ENCODE peak calls at places on chromosomes 5 and 9, in ten cellular contexts. S is endothelial cell of umbilical vein, G is transverse colon, A is prostate gland, P is suprapubic skin, C is GM23338, H is GM12891, M is stomach, Y is spleen, D is SK-N-SH. O is an unnamed sample.

GRCh38 chr5:179919487-179920060 is 11.9 kb upstream of the TBC1D9B start:
- DNase-seq in S (no peak), G (no peak), A (no peak), P (no peak), C (no peak), H (no peak), M (no peak), Y (no peak), D (no peak), O (no peak)

GRCh38 chr9:70564464-70565190 is 150.2 kb upstream of the KLF9 start:
- DNase-seq in S (no peak), G (no peak), A (no peak), P (no peak), C (no peak), H (no peak), M (no peak), Y (no peak), D (no peak), O (no peak)

GRCh38 chr9:13769641-13770040 is 490.1 kb upstream of the MPDZ start:
- DNase-seq in S (no peak), G (no peak), A (no peak), P (no peak), C (no peak), H (no peak), M (no peak), Y (no peak), D (no peak), O (no peak)

GRCh38 chr5:111922344-111922743 is 165.3 kb upstream of the NREP start:
- DNase-seq in S (no peak), G (no peak), A (no peak), P (no peak), C (no peak), H (no peak), M (no peak), Y (no peak), D (no peak), O (no peak)

GRCh38 chr5:90866915-90867715 is 308.5 kb downstream of the ADGRV1 start:
- DNase-seq in S (peak), G (no peak), A (no peak), P (no peak), C (no peak), H (no peak), M (no peak), Y (no peak), D (no peak), O (no peak)

GRCh38 chr9:105146677-105147076 is 97.8 kb upstream of the SLC44A1 start:
- DNase-seq in S (no peak), G (no peak), A (no peak), P (no peak), C (no peak), H (no peak), M (no peak), Y (no peak), D (peak), O (no peak)

GRCh38 chr9:120916573-120916972 is 10.0 kb downstream of the TRAF1 start:
- DNase-seq in S (no peak), G (no peak), A (peak), P (peak), C (peak), H (no peak), M (no peak), Y (no peak), D (peak), O (no peak)

GRCh38 chr5:134626369-134627014 is 6.1 kb downstream of the SAR1B start:
- DNase-seq in S (peak), G (no peak), A (no peak), P (no peak), C (no peak), H (no peak), M (no peak), Y (no peak), D (no peak), O (no peak)

GRCh38 chr5:140317859-140318258 is 15.0 kb upstream of the PFDN1 start:
- DNase-seq in S (no peak), G (no peak), A (no peak), P (no peak), C (no peak), H (no peak), M (no peak), Y (no peak), D (no peak), O (no peak)

GRCh38 chr9:131714821-131715220 is 25.1 kb downstream of the RAPGEF1 start:
- DNase-seq in S (peak), G (no peak), A (no peak), P (no peak), C (no peak), H (no peak), M (no peak), Y (no peak), D (no peak), O (no peak)

GRCh38 chr9:91089405-91090131 is 272.1 kb downstream of the AUH start:
- DNase-seq in S (peak), G (peak), A (no peak), P (no peak), C (peak), H (no peak), M (peak), Y (no peak), D (no peak), O (no peak)

GRCh38 chr9:117480251-117480650 is 65.4 kb upstream of the ASTN2 start:
- DNase-seq in S (no peak), G (no peak), A (no peak), P (no peak), C (no peak), H (no peak), M (no peak), Y (no peak), D (no peak), O (no peak)

GRCh38 chr9:20570086-20570485 is 52.2 kb downstream of the MLLT3 start:
- DNase-seq in S (no peak), G (no peak), A (no peak), P (no peak), C (no peak), H (no peak), M (no peak), Y (no peak), D (no peak), O (no peak)

GRCh38 chr5:122144236-122144635 is 14.9 kb downstream of the ZNF474 start:
- DNase-seq in S (no peak), G (no peak), A (no peak), P (no peak), C (no peak), H (no peak), M (no peak), Y (no peak), D (no peak), O (no peak)

GRCh38 chr9:99092643-99093491 is 12.0 kb upstream of the TGFBR1 start:
- DNase-seq in S (no peak), G (no peak), A (no peak), P (no peak), C (no peak), H (no peak), M (no peak), Y (no peak), D (no peak), O (no peak)

GRCh38 chr9:127809562-127810377 is 7.1 kb downstream of the FPGS start:
- DNase-seq in S (no peak), G (peak), A (no peak), P (no peak), C (peak), H (no peak), M (peak), Y (no peak), D (peak), O (no peak)

GRCh38 chr5:169652057-169652456 is 15.0 kb downstream of the DOCK2 start:
- DNase-seq in S (no peak), G (no peak), A (no peak), P (no peak), C (no peak), H (no peak), M (peak), Y (no peak), D (no peak), O (no peak)

GRCh38 chr9:3960661-3961144 is 339.2 kb downstream of the GLIS3 start:
- DNase-seq in S (no peak), G (no peak), A (no peak), P (no peak), C (no peak), H (no peak), M (no peak), Y (no peak), D (no peak), O (no peak)

GRCh38 chr5:92704590-92704989 is 876.4 kb downstream of the NR2F1-AS1 start:
- DNase-seq in S (no peak), G (no peak), A (no peak), P (no peak), C (no peak), H (no peak), M (no peak), Y (no peak), D (no peak), O (no peak)

GRCh38 chr5:3660630-3661029 is 65.0 kb downstream of the IRX1 start:
- DNase-seq in S (no peak), G (no peak), A (no peak), P (no peak), C (no peak), H (no peak), M (no peak), Y (no peak), D (no peak), O (no peak)

GRCh38 chr9:13705356-13705755 is 425.9 kb upstream of the MPDZ start:
- DNase-seq in S (peak), G (no peak), A (no peak), P (no peak), C (no peak), H (no peak), M (no peak), Y (no peak), D (no peak), O (no peak)

GRCh38 chr5:9619331-9620092 is 10.6 kb downstream of the TAS2R1 start:
- DNase-seq in S (no peak), G (no peak), A (no peak), P (no peak), C (no peak), H (no peak), M (no peak), Y (no peak), D (no peak), O (no peak)

GRCh38 chr5:173733831-173734491 is 117.5 kb upstream of the BOD1 start:
- DNase-seq in S (no peak), G (peak), A (no peak), P (no peak), C (no peak), H (peak), M (no peak), Y (peak), D (no peak), O (no peak)

GRCh38 chr9:93592389-93593021 is 16.1 kb downstream of the PHF2 start:
- DNase-seq in S (no peak), G (no peak), A (no peak), P (peak), C (peak), H (no peak), M (no peak), Y (no peak), D (no peak), O (peak)

GRCh38 chr5:160029004-160029403 is 20.1 kb downstream of the TTC1 start:
- DNase-seq in S (no peak), G (no peak), A (no peak), P (no peak), C (no peak), H (no peak), M (no peak), Y (no peak), D (no peak), O (no peak)

GRCh38 chr9:120937127-120937526 is 10.5 kb upstream of the TRAF1 start:
- DNase-seq in S (no peak), G (no peak), A (no peak), P (no peak), C (no peak), H (no peak), M (no peak), Y (no peak), D (no peak), O (no peak)

GRCh38 chr9:9901624-9902023 is 711.2 kb downstream of the PTPRD start:
- DNase-seq in S (no peak), G (no peak), A (no peak), P (no peak), C (no peak), H (no peak), M (no peak), Y (no peak), D (no peak), O (no peak)

GRCh38 chr5:157160001-157160400 is 6.1 kb downstream of the GARIN3 start:
- DNase-seq in S (no peak), G (no peak), A (no peak), P (no peak), C (no peak), H (no peak), M (no peak), Y (no peak), D (no peak), O (no peak)

GRCh38 chr5:147782053-147783028 is at the start of gene JAKMIP2:
- DNase-seq in S (no peak), G (peak), A (peak), P (no peak), C (peak), H (peak), M (peak), Y (peak), D (peak), O (no peak)

GRCh38 chr5:139788294-139788875 is 7.2 kb upstream of the PSD2 start:
- DNase-seq in S (no peak), G (no peak), A (peak), P (peak), C (peak), H (no peak), M (no peak), Y (no peak), D (no peak), O (no peak)

GRCh38 chr5:127959152-127959764 is 124.3 kb upstream of the SLC12A2 start:
- DNase-seq in S (peak), G (peak), A (peak), P (no peak), C (no peak), H (no peak), M (peak), Y (no peak), D (peak), O (peak)

GRCh38 chr9:77640741-77641580 is 7.2 kb downstream of the GNA14 start:
- DNase-seq in S (no peak), G (no peak), A (no peak), P (no peak), C (no peak), H (no peak), M (no peak), Y (no peak), D (no peak), O (no peak)
- TF ChIP-seq POLR2AphosphoS5 in S (no peak), G (no peak), A (no peak), P (no peak), C (no peak), H (no peak), M (no peak), Y (no peak), D (no peak), O (no peak)

GRCh38 chr9:96320749-96321280 is 18.8 kb upstream of the HSD17B3 start:
- DNase-seq in S (no peak), G (no peak), A (no peak), P (no peak), C (peak), H (no peak), M (no peak), Y (no peak), D (no peak), O (no peak)

GRCh38 chr9:96321515-96321914 is 19.5 kb upstream of the HSD17B3 start:
- DNase-seq in S (no peak), G (no peak), A (no peak), P (no peak), C (peak), H (no peak), M (no peak), Y (no peak), D (no peak), O (no peak)

GRCh38 chr9:96323169-96323568 is 21.2 kb upstream of the HSD17B3 start:
- DNase-seq in S (no peak), G (no peak), A (no peak), P (no peak), C (no peak), H (no peak), M (no peak), Y (no peak), D (no peak), O (no peak)

GRCh38 chr9:96317335-96317980 is 15.5 kb upstream of the HSD17B3 start:
- DNase-seq in S (peak), G (peak), A (peak), P (no peak), C (peak), H (peak), M (peak), Y (peak), D (peak), O (no peak)

GRCh38 chr9:96318921-96319560 is 17.1 kb upstream of the HSD17B3 start:
- DNase-seq in S (no peak), G (no peak), A (no peak), P (no peak), C (no peak), H (no peak), M (no peak), Y (no peak), D (no peak), O (no peak)
- TF ChIP-seq POLR2AphosphoS5 in S (no peak), G (no peak), A (no peak), P (no peak), C (no peak), H (no peak), M (no peak), Y (no peak), D (no peak), O (no peak)

DNA sequence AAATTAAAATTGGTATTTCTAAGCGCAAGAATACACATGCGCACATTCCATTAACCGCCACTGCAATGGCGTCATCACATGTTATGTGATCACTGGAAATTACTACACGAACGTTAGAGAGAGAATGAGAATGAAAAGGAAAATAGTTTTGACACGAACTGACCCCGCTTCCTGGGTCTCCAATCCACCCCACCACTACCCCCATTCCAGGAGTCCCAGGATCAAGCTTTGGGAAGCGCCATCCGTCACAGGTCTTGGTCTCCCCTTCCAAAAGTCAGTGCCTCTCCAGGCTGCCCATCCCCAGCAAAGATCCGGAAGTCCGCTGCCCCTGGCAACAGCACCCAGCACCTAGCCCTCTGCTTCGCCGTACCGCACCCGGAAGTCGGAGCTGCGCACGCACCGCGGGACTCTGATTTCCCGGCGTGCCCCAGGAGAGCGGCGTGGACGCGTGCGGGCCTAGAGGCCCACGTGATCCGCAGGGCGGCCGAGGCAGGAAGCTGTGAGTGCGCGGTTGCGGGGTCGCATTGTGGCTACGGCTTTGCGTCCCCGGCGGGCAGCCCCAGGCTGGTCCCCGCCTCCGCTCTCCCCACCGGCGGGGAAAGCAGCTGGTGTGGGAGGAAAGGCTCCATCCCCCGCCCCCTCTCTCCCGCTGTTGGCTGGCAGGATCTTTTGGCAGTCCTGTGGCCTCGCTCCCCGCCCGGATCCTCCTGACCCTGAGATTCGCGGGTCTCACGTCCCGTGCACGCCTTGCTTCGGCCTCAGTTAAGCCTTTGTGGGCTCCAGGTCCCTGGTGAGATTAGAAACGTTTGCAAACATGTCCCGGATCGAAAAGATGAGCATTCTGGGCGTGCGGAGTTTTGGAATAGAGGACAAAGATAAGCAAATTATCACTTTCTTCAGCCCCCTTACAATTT is at the start of gene RAD50:
- DNase-seq in S (peak), G (peak), A (peak), P (peak), C (peak), H (peak), M (peak), Y (peak), D (peak), O (peak)
- TF ChIP-seq POLR2AphosphoS5 in S (peak), G (peak), A (peak), P (peak), C (peak), H (peak), M (peak), Y (peak), D (peak), O (peak)

GRCh38 chr9:88533951-88534455 is 975 bp upstream of the NXNL2 start:
- DNase-seq in S (peak), G (peak), A (no peak), P (no peak), C (peak), H (no peak), M (peak), Y (peak), D (no peak), O (no peak)

GRCh38 chr9:88530051-88530450 is 4.9 kb upstream of the NXNL2 start:
- DNase-seq in S (no peak), G (no peak), A (no peak), P (no peak), C (no peak), H (no peak), M (no peak), Y (no peak), D (no peak), O (no peak)

GRCh38 chr9:88534456-88535225 is at the start of gene NXNL2:
- DNase-seq in S (peak), G (peak), A (peak), P (peak), C (peak), H (no peak), M (peak), Y (peak), D (peak), O (peak)

GRCh38 chr9:88531920-88532319 is 3.1 kb upstream of the NXNL2 start:
- DNase-seq in S (peak), G (no peak), A (no peak), P (no peak), C (peak), H (no peak), M (no peak), Y (peak), D (no peak), O (no peak)

GRCh38 chr9:88532320-88532719 is 2.7 kb upstream of the NXNL2 start:
- DNase-seq in S (peak), G (no peak), A (no peak), P (peak), C (peak), H (no peak), M (no peak), Y (peak), D (no peak), O (no peak)
- TF ChIP-seq POLR2AphosphoS5 in S (no peak), G (no peak), A (no peak), P (no peak), C (no peak), H (no peak), M (no peak), Y (no peak), D (no peak), O (no peak)

GRCh38 chr5:146623009-146623408 is 107.0 kb upstream of the GPR151 start:
- DNase-seq in S (no peak), G (no peak), A (no peak), P (no peak), C (no peak), H (no peak), M (no peak), Y (no peak), D (no peak), O (no peak)

GRCh38 chr5:146620663-146621051 is 104.7 kb upstream of the GPR151 start:
- DNase-seq in S (no peak), G (no peak), A (no peak), P (no peak), C (peak), H (no peak), M (no peak), Y (no peak), D (no peak), O (no peak)

GRCh38 chr5:146624179-146624578 is 108.2 kb upstream of the GPR151 start:
- DNase-seq in S (no peak), G (no peak), A (no peak), P (no peak), C (peak), H (no peak), M (no peak), Y (no peak), D (no peak), O (no peak)

GRCh38 chr5:146622391-146622790 is 106.4 kb upstream of the GPR151 start:
- DNase-seq in S (no peak), G (no peak), A (no peak), P (no peak), C (peak), H (no peak), M (no peak), Y (no peak), D (no peak), O (no peak)

DNA sequence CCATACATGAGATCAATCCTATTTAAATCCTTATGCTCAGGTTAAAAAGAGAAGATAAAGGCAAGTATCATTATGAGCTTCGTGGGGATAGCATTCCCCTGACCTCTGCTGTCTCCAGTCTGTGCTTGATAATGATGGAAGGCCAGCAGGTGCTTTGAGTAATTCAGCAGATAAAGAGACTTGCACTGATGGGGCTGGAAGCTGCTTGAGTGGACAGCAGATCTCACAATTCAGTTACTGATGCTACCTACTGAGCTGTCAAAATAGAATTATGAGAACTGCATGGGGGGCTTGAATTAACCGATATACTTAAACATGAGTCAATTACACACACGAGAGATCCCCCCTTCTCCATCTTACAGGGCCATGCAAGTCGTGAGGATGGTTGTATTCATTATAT is 107.7 kb upstream of the GPR151 start:
- DNase-seq in S (no peak), G (no peak), A (no peak), P (no peak), C (no peak), H (no peak), M (no peak), Y (no peak), D (no peak), O (no peak)
- TF ChIP-seq POLR2AphosphoS5 in S (no peak), G (no peak), A (no peak), P (no peak), C (no peak), H (no peak), M (no peak), Y (no peak), D (no peak), O (no peak)

GRCh38 chr5:1104327-1105006 is 7.4 kb downstream of the SLC12A7 start:
- DNase-seq in S (no peak), G (no peak), A (no peak), P (no peak), C (no peak), H (no peak), M (no peak), Y (peak), D (no peak), O (no peak)
- TF ChIP-seq POLR2AphosphoS5 in S (no peak), G (no peak), A (no peak), P (no peak), C (no peak), H (no peak), M (no peak), Y (no peak), D (no peak), O (no peak)